ENCODE peak calls at places on chromosomes 6 and 20, in eight cellular contexts. One of them, this sample, is unnamed. For H3K4me1, the result is how much of the 10 kb centered on the place peaks cover.

GRCh38 chr6:125597411-125598253 is 151.8 kb upstream of the HEY2 start:
- DNase-seq in mesendoderm: no peak
- DNase-seq in CD8-positive, alpha-beta memory T cell: no peak
- DNase-seq in Caco-2: no peak
- DNase-seq in left lung: no peak
- DNase-seq in SJSA1: no peak
- DNase-seq in right atrium auricular region: no peak
- DNase-seq in endodermal cell: no peak
- DNase-seq in this sample: peak

GRCh38 chr6:43076928-43077809 is 1.1 kb downstream of the PTK7 start:
- DNase-seq in mesendoderm: peak
- DNase-seq in CD8-positive, alpha-beta memory T cell: no peak
- DNase-seq in Caco-2: no peak
- DNase-seq in left lung: peak
- DNase-seq in SJSA1: peak
- DNase-seq in right atrium auricular region: no peak
- DNase-seq in endodermal cell: peak
- DNase-seq in this sample: no peak

GRCh38 chr6:144266091-144266649 is 19.0 kb upstream of the UTRN start:
- DNase-seq in mesendoderm: peak
- DNase-seq in CD8-positive, alpha-beta memory T cell: no peak
- DNase-seq in Caco-2: peak
- DNase-seq in left lung: no peak
- DNase-seq in SJSA1: peak
- DNase-seq in right atrium auricular region: peak
- DNase-seq in endodermal cell: peak
- DNase-seq in this sample: no peak

GRCh38 chr6:108355890-108356289 is 61.0 kb downstream of the AFG1L start:
- DNase-seq in mesendoderm: no peak
- DNase-seq in CD8-positive, alpha-beta memory T cell: no peak
- DNase-seq in Caco-2: no peak
- DNase-seq in left lung: no peak
- DNase-seq in SJSA1: no peak
- DNase-seq in right atrium auricular region: no peak
- DNase-seq in endodermal cell: no peak
- DNase-seq in this sample: no peak

GRCh38 chr20:53608456-53609413 is 15.1 kb upstream of the ZNF217 start:
- DNase-seq in mesendoderm: peak
- DNase-seq in CD8-positive, alpha-beta memory T cell: peak
- DNase-seq in Caco-2: peak
- DNase-seq in left lung: no peak
- DNase-seq in SJSA1: peak
- DNase-seq in right atrium auricular region: peak
- DNase-seq in endodermal cell: peak
- DNase-seq in this sample: no peak

GRCh38 chr20:31936430-31936829 is 15.4 kb downstream of the PDRG1 start:
- DNase-seq in mesendoderm: no peak
- DNase-seq in CD8-positive, alpha-beta memory T cell: no peak
- DNase-seq in Caco-2: no peak
- DNase-seq in left lung: no peak
- DNase-seq in SJSA1: no peak
- DNase-seq in right atrium auricular region: no peak
- DNase-seq in endodermal cell: no peak
- DNase-seq in this sample: no peak

GRCh38 chr6:75437451-75438185 is 56.0 kb downstream of the FILIP1 start:
- DNase-seq in mesendoderm: peak
- DNase-seq in CD8-positive, alpha-beta memory T cell: no peak
- DNase-seq in Caco-2: no peak
- DNase-seq in left lung: no peak
- DNase-seq in SJSA1: no peak
- DNase-seq in right atrium auricular region: no peak
- DNase-seq in endodermal cell: no peak
- DNase-seq in this sample: no peak

GRCh38 chr6:33427585-33428218 is 7.8 kb downstream of the SYNGAP1 start:
- DNase-seq in mesendoderm: peak
- DNase-seq in CD8-positive, alpha-beta memory T cell: peak
- DNase-seq in Caco-2: no peak
- DNase-seq in left lung: peak
- DNase-seq in SJSA1: peak
- DNase-seq in right atrium auricular region: no peak
- DNase-seq in endodermal cell: peak
- DNase-seq in this sample: peak

GRCh38 chr20:22374678-22375590 is 209.4 kb downstream of the FOXA2 start:
- DNase-seq in mesendoderm: no peak
- DNase-seq in CD8-positive, alpha-beta memory T cell: no peak
- DNase-seq in Caco-2: no peak
- DNase-seq in left lung: no peak
- DNase-seq in SJSA1: peak
- DNase-seq in right atrium auricular region: no peak
- DNase-seq in endodermal cell: no peak
- DNase-seq in this sample: no peak

GRCh38 chr6:117204903-117205302 is 60.5 kb upstream of the VGLL2 start:
- DNase-seq in mesendoderm: peak
- DNase-seq in CD8-positive, alpha-beta memory T cell: no peak
- DNase-seq in Caco-2: no peak
- DNase-seq in left lung: no peak
- DNase-seq in SJSA1: no peak
- DNase-seq in right atrium auricular region: no peak
- DNase-seq in endodermal cell: no peak
- DNase-seq in this sample: no peak

GRCh38 chr6:39617023-39617422 is 108.2 kb downstream of the KIF6 start:
- DNase-seq in mesendoderm: no peak
- DNase-seq in CD8-positive, alpha-beta memory T cell: no peak
- DNase-seq in Caco-2: no peak
- DNase-seq in left lung: no peak
- DNase-seq in SJSA1: no peak
- DNase-seq in right atrium auricular region: no peak
- DNase-seq in endodermal cell: no peak
- DNase-seq in this sample: no peak

GRCh38 chr6:63708631-63709030 is 73.0 kb downstream of the PHF3 start:
- DNase-seq in mesendoderm: no peak
- DNase-seq in CD8-positive, alpha-beta memory T cell: no peak
- DNase-seq in Caco-2: no peak
- DNase-seq in left lung: no peak
- DNase-seq in SJSA1: no peak
- DNase-seq in right atrium auricular region: no peak
- DNase-seq in endodermal cell: no peak
- DNase-seq in this sample: no peak

GRCh38 chr20:45419188-45420091 is 3.5 kb downstream of the PIGT start:
- DNase-seq in mesendoderm: no peak
- DNase-seq in CD8-positive, alpha-beta memory T cell: no peak
- DNase-seq in Caco-2: no peak
- DNase-seq in left lung: no peak
- DNase-seq in SJSA1: peak
- DNase-seq in right atrium auricular region: peak
- DNase-seq in endodermal cell: no peak
- DNase-seq in this sample: peak

GRCh38 chr6:161921602-161922400 is 647.9 kb upstream of the AGPAT4 start:
- DNase-seq in mesendoderm: no peak
- DNase-seq in CD8-positive, alpha-beta memory T cell: no peak
- DNase-seq in Caco-2: no peak
- DNase-seq in left lung: no peak
- DNase-seq in SJSA1: no peak
- DNase-seq in right atrium auricular region: no peak
- DNase-seq in endodermal cell: no peak
- DNase-seq in this sample: no peak

GRCh38 chr6:45075246-45075645 is 252.9 kb upstream of the RUNX2 start:
- DNase-seq in mesendoderm: no peak
- DNase-seq in CD8-positive, alpha-beta memory T cell: no peak
- DNase-seq in Caco-2: no peak
- DNase-seq in left lung: no peak
- DNase-seq in SJSA1: peak
- DNase-seq in right atrium auricular region: no peak
- DNase-seq in endodermal cell: no peak
- DNase-seq in this sample: no peak

GRCh38 chr20:47669927-47670890 is 115.1 kb downstream of the SULF2 start:
- DNase-seq in mesendoderm: no peak
- DNase-seq in CD8-positive, alpha-beta memory T cell: no peak
- DNase-seq in Caco-2: peak
- DNase-seq in left lung: no peak
- DNase-seq in SJSA1: no peak
- DNase-seq in right atrium auricular region: no peak
- DNase-seq in endodermal cell: no peak
- DNase-seq in this sample: no peak

GRCh38 chr6:109979033-109979921 is 1.2 kb downstream of the GPR6 start:
- DNase-seq in mesendoderm: no peak
- DNase-seq in CD8-positive, alpha-beta memory T cell: no peak
- DNase-seq in Caco-2: no peak
- DNase-seq in left lung: no peak
- DNase-seq in SJSA1: no peak
- DNase-seq in right atrium auricular region: no peak
- DNase-seq in endodermal cell: peak
- DNase-seq in this sample: no peak

GRCh38 chr20:63232235-63233060 is 3.3 kb upstream of the BIRC7 start:
- DNase-seq in mesendoderm: peak
- DNase-seq in CD8-positive, alpha-beta memory T cell: no peak
- DNase-seq in Caco-2: no peak
- DNase-seq in left lung: peak
- DNase-seq in SJSA1: peak
- DNase-seq in right atrium auricular region: no peak
- DNase-seq in endodermal cell: no peak
- DNase-seq in this sample: no peak

GRCh38 chr6:56757585-56757984 is 114.9 kb upstream of the DST start:
- DNase-seq in mesendoderm: peak
- DNase-seq in CD8-positive, alpha-beta memory T cell: no peak
- DNase-seq in Caco-2: peak
- DNase-seq in left lung: no peak
- DNase-seq in SJSA1: peak
- DNase-seq in right atrium auricular region: no peak
- DNase-seq in endodermal cell: peak
- DNase-seq in this sample: peak

DNA sequence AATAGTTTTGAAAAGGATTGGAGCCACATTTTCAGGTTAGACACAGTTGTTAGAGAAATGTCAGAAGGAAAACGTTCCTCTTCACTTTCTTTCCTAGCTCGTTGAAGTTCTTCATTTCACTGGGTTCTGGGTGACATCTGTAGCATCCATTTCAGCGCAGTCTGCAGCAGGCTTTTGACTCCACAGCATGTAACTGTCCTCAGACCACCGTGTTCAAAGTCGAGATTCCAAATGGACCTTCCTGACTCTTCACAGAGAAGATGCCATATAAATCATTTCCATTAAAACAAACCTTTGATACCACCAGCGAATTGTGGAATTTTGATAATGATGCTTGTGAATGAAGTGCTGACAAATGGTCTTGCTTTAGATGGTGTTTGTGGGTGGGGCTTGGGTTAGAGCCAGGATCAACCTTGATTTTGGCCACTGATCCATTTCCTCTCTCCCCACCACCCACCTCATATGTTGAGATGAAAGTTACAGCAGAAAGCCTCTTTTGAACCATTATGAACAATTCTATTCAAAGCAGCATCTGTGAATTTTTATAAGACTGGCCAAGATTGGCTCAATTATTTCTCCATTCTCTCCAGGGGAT is 185.3 kb upstream of the PREP start:
- DNase-seq in mesendoderm: no peak
- DNase-seq in CD8-positive, alpha-beta memory T cell: no peak
- DNase-seq in Caco-2: no peak
- DNase-seq in left lung: no peak
- DNase-seq in SJSA1: no peak
- DNase-seq in right atrium auricular region: no peak
- DNase-seq in endodermal cell: no peak
- DNase-seq in this sample: no peak
- H3K4me3 ChIP-seq in mesendoderm: no peak
- H3K4me3 ChIP-seq in CD8-positive, alpha-beta memory T cell: no peak
- H3K4me3 ChIP-seq in Caco-2: no peak
- H3K4me3 ChIP-seq in left lung: no peak
- H3K4me3 ChIP-seq in SJSA1: no peak
- H3K4me3 ChIP-seq in right atrium auricular region: no peak
- H3K4me3 ChIP-seq in endodermal cell: no peak
- H3K4me3 ChIP-seq in this sample: no peak

DNA sequence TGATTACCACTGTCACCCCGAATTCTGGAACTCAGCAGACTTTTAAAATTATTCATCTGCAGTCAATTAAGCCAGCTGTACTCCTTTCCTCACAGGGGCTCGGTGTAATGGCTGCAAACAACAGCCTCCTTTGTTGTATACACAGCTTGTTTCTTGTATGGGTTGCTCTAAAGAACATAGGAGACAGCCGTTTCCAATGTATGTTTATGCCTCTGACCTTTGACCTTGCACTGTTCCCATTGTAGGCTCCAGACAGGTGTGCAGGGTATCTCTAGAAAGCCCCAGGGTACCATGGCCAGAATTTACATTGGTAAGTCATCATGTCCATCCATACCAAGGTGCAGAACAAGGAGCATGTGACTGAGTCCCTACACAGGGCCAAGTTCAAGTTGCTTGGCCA is 11.5 kb upstream of the TENT5A start:
- DNase-seq in mesendoderm: no peak
- DNase-seq in CD8-positive, alpha-beta memory T cell: no peak
- DNase-seq in Caco-2: no peak
- DNase-seq in left lung: no peak
- DNase-seq in SJSA1: no peak
- DNase-seq in right atrium auricular region: no peak
- DNase-seq in endodermal cell: no peak
- DNase-seq in this sample: no peak
- H3K4me1 ChIP-seq in mesendoderm: under half
- H3K4me1 ChIP-seq in CD8-positive, alpha-beta memory T cell: under half
- H3K4me1 ChIP-seq in Caco-2: under half
- H3K4me1 ChIP-seq in left lung: under half
- H3K4me1 ChIP-seq in SJSA1: under half
- H3K4me1 ChIP-seq in right atrium auricular region: under half
- H3K4me1 ChIP-seq in endodermal cell: under half
- H3K4me1 ChIP-seq in this sample: under half

GRCh38 chr6:4778086-4778485 is 1.9 kb downstream of the CDYL start:
- DNase-seq in mesendoderm: no peak
- DNase-seq in CD8-positive, alpha-beta memory T cell: no peak
- DNase-seq in Caco-2: no peak
- DNase-seq in left lung: no peak
- DNase-seq in SJSA1: no peak
- DNase-seq in right atrium auricular region: no peak
- DNase-seq in endodermal cell: no peak
- DNase-seq in this sample: no peak
- H3K4me3 ChIP-seq in mesendoderm: no peak
- H3K4me3 ChIP-seq in CD8-positive, alpha-beta memory T cell: peak
- H3K4me3 ChIP-seq in Caco-2: no peak
- H3K4me3 ChIP-seq in left lung: no peak
- H3K4me3 ChIP-seq in SJSA1: no peak
- H3K4me3 ChIP-seq in right atrium auricular region: no peak
- H3K4me3 ChIP-seq in endodermal cell: peak
- H3K4me3 ChIP-seq in this sample: peak

DNA sequence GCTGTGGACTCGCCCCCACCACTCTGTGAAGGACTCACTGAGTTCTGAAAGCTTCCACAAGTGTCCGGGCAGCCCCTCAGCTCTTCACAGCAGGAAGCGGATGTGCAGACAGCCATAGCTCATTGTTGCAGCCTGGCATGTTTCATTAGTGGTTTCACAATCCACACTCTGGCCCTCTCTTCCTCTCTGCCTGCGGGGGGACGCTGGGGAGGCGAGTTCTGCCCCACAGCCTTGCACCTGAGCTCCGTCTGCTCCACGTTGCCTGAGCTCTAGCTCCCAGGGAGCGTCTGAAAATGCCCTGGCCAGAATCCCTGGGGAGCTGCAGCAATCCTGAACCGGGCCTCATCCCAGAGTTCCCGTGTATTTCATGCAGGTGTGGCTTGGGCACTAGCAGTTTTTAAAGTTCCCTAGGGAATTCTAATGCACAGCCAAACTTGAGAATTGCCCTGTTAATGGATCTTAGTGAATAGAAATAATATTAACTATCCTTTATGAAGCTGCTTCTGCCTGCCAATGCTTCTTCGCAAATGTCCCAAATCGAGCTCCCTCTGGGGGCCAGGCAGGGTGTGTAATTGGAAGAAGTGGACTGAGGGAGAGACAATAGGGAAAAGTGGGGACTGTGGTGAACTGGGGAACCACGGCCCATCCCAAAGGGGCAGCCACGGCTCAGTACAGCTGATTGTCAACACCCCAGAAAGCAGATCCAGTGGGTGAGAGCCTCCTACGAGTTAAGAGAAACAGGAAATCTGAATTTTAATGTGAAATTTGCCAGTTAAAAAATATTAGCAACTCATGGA is 51.5 kb downstream of the CTCFL start:
- DNase-seq in mesendoderm: no peak
- DNase-seq in CD8-positive, alpha-beta memory T cell: no peak
- DNase-seq in Caco-2: no peak
- DNase-seq in left lung: peak
- DNase-seq in SJSA1: no peak
- DNase-seq in right atrium auricular region: no peak
- DNase-seq in endodermal cell: peak
- DNase-seq in this sample: peak
- H3K4me1 ChIP-seq in mesendoderm: under half
- H3K4me1 ChIP-seq in CD8-positive, alpha-beta memory T cell: under half
- H3K4me1 ChIP-seq in Caco-2: under half
- H3K4me1 ChIP-seq in left lung: under half
- H3K4me1 ChIP-seq in SJSA1: under half
- H3K4me1 ChIP-seq in right atrium auricular region: under half
- H3K4me1 ChIP-seq in endodermal cell: under half
- H3K4me1 ChIP-seq in this sample: half or more